ENCODE peak calls at places on chromosomes 11 and 22, in nine cellular contexts. B is neural crest cell; U is SHP77; M is heart left ventricle; R is activated CD8-positive, alpha-beta memory T cell treated with anti-CD3 and anti-CD28 coated beads, Interleukin-2, amount 10 ng/mL, durations not matched to agents 7 days and 5 days; J is midbrain; G is AG08395; S is GM19239; W is stimulated activated CD4-positive, alpha-beta T cell treated with anti-CD3 and anti-CD28 coated beads, Interleukin-4, amount 100 ng/mL, for 48 hours. C is an unnamed sample.

GRCh38 chr11:120660024-120660565 is 148.5 kb downstream of the GRIK4 start:
- DNase-seq in G (peak), M (no peak), R (no peak), J (no peak), U (peak), W (peak), S (peak), B (peak), C (peak)

GRCh38 chr22:32987081-32987631 is 71.0 kb downstream of the SYN3 start:
- DNase-seq in W (no peak), B (no peak), M (no peak), S (no peak), U (no peak), R (no peak), G (peak), J (peak), C (no peak)

GRCh38 chr22:35883028-35883620 is 145.5 kb downstream of the RBFOX2 start:
- DNase-seq in U (no peak), R (no peak), S (no peak), W (no peak), B (no peak), J (no peak), M (peak), G (peak), C (peak)

GRCh38 chr11:74444173-74444832 is 23.0 kb downstream of the KCNE3 start:
- DNase-seq in U (peak), R (no peak), S (no peak), W (no peak), B (no peak), J (no peak), M (no peak), G (no peak), C (no peak)

GRCh38 chr11:47412152-47412746 is 3.9 kb downstream of the SLC39A13 start:
- DNase-seq in B (peak), S (peak), M (peak), G (no peak), R (peak), W (peak), U (peak), J (peak), C (peak)

GRCh38 chr22:28780296-28780695 is 7.8 kb downstream of the CCDC117 start:
- DNase-seq in R (no peak), B (no peak), W (no peak), M (no peak), U (no peak), J (no peak), G (no peak), S (no peak), C (no peak)

GRCh38 chr11:61549177-61549576 is 31.7 kb downstream of the SYT7 start:
- DNase-seq in M (no peak), G (no peak), B (no peak), U (no peak), J (no peak), R (no peak), W (no peak), S (no peak), C (no peak)

GRCh38 chr22:22697377-22698120 is 53.1 kb downstream of the GGTLC2 start:
- DNase-seq in J (no peak), S (no peak), B (no peak), G (no peak), M (no peak), U (no peak), W (no peak), R (no peak), C (no peak)

GRCh38 chr22:36197601-36198146 is 3.9 kb downstream of the APOL4 start:
- DNase-seq in W (no peak), R (peak), G (no peak), B (peak), M (no peak), J (no peak), S (peak), U (no peak), C (no peak)

C was measured in HCT116.